ENCODE peak calls at places on chromosomes 1 and 21, in eight cellular contexts. J is mesendoderm; S is PC-3; E is neural progenitor cell; P is right lobe of liver; C is naive thymus-derived CD4-positive, alpha-beta T cell; V is pancreas; H is heart right ventricle. W is an unnamed sample. For H3K4me1 and H3K27me3, the result is how much of the 10 kb centered on the place peaks cover.

GRCh38 chr1:86296305-86297205 is 99.6 kb downstream of the ODF2L start:
- DNase-seq in P (no peak), E (no peak), V (no peak), J (no peak), C (no peak), S (no peak), H (no peak), W (no peak)

GRCh38 chr21:44815852-44816628 is 1.8 kb downstream of the SUMO3 start:
- DNase-seq in S (no peak), J (no peak), E (no peak), H (no peak), V (no peak), C (no peak), P (no peak), W (no peak)

GRCh38 chr1:62288669-62289068 is 30.6 kb downstream of the KANK4 start:
- DNase-seq in V (no peak), P (no peak), H (no peak), S (no peak), E (no peak), C (no peak), J (no peak), W (no peak)

GRCh38 chr1:40564506-40564905 is 33.1 kb downstream of the ZNF684 start:
- DNase-seq in E (no peak), C (no peak), J (no peak), V (no peak), S (no peak), P (no peak), H (no peak), W (no peak)

GRCh38 chr1:54254055-54254454 is 54.1 kb downstream of the MRPL37 start:
- DNase-seq in H (peak), V (no peak), C (no peak), S (peak), E (no peak), P (no peak), J (no peak), W (no peak)

GRCh38 chr1:41353744-41354143 is 7.5 kb upstream of the FOXO6 start:
- DNase-seq in J (no peak), P (peak), C (no peak), H (no peak), E (peak), S (peak), V (peak), W (no peak)

GRCh38 chr1:212344905-212345304 is 59.7 kb downstream of the PPP2R5A start:
- DNase-seq in V (no peak), E (no peak), S (no peak), C (no peak), H (no peak), P (no peak), J (no peak), W (no peak)

GRCh38 chr1:74375376-74375775 is 137.0 kb downstream of the LRRC53 start:
- DNase-seq in S (no peak), J (no peak), V (no peak), C (no peak), H (no peak), P (no peak), E (no peak), W (no peak)

GRCh38 chr1:44489481-44489880 is 84.4 kb downstream of the RNF220 start:
- DNase-seq in J (no peak), H (no peak), P (no peak), E (no peak), C (no peak), V (no peak), S (peak), W (no peak)

GRCh38 chr1:212010004-212010403 is 25.4 kb downstream of the INTS7 start:
- DNase-seq in S (no peak), C (no peak), H (no peak), E (no peak), J (no peak), P (no peak), V (no peak), W (no peak)

GRCh38 chr21:34921151-34921550 is 128.0 kb downstream of the RUNX1 start:
- DNase-seq in P (no peak), H (no peak), E (no peak), S (no peak), C (no peak), J (no peak), V (no peak), W (no peak)

GRCh38 chr1:209937996-209938959 is at the start of gene SYT14:
- DNase-seq in V (peak), C (no peak), H (no peak), P (no peak), E (peak), J (peak), S (peak), W (no peak)

GRCh38 chr1:63779338-63779819 is 5.6 kb downstream of the ROR1 start:
- DNase-seq in H (no peak), V (no peak), E (no peak), C (no peak), S (no peak), P (no peak), J (peak), W (no peak)

GRCh38 chr1:62438163-62438562 is 1.3 kb downstream of the USP1 start:
- DNase-seq in V (no peak), H (no peak), C (peak), S (peak), P (no peak), E (no peak), J (peak), W (no peak)

GRCh38 chr1:51193564-51193963 is 42.5 kb upstream of the RNF11 start:
- DNase-seq in J (no peak), C (no peak), S (no peak), H (no peak), E (no peak), V (no peak), P (no peak), W (no peak)

GRCh38 chr1:230894664-230895063 is 26.3 kb upstream of the C1orf198 start:
- DNase-seq in J (no peak), C (no peak), E (no peak), H (no peak), V (no peak), P (no peak), S (no peak), W (no peak)

GRCh38 chr1:3333903-3334302 is 120.6 kb upstream of the ARHGEF16 start:
- DNase-seq in J (no peak), C (no peak), H (no peak), V (no peak), E (no peak), P (no peak), S (no peak), W (no peak)

GRCh38 chr1:1215881-1216605 is 2.1 kb upstream of the TNFRSF4 start:
- DNase-seq in C (no peak), S (no peak), V (no peak), P (no peak), J (no peak), E (no peak), H (no peak), W (no peak)

GRCh38 chr1:4366091-4366490 is 288.3 kb upstream of the AJAP1 start:
- DNase-seq in C (no peak), H (no peak), J (no peak), P (no peak), S (no peak), E (no peak), V (no peak), W (no peak)

GRCh38 chr21:31616216-31616615 is 43.3 kb upstream of the SOD1 start:
- DNase-seq in E (no peak), H (no peak), J (no peak), V (no peak), P (no peak), S (no peak), C (no peak), W (no peak)

GRCh38 chr1:180192172-180192571 is 37.5 kb downstream of the QSOX1 start:
- DNase-seq in S (no peak), V (no peak), J (no peak), P (no peak), H (no peak), C (no peak), E (no peak), W (no peak)

GRCh38 chr1:246891105-246891504 is 40.6 kb downstream of the AHCTF1 start:
- DNase-seq in C (no peak), J (no peak), H (no peak), P (no peak), V (no peak), S (no peak), E (no peak), W (no peak)

GRCh38 chr21:29182674-29183073 is 52.2 kb downstream of the MAP3K7CL start:
- DNase-seq in C (no peak), J (no peak), E (no peak), H (no peak), S (no peak), P (no peak), V (no peak), W (no peak)

GRCh38 chr1:223717123-223717522 is 4.8 kb downstream of the CAPN2 start:
- DNase-seq in P (no peak), C (no peak), V (no peak), H (no peak), S (no peak), E (no peak), J (peak), W (no peak)

GRCh38 chr1:226655251-226656163 is 83.6 kb downstream of the ITPKB start:
- DNase-seq in E (no peak), J (peak), V (no peak), C (no peak), H (no peak), P (peak), S (no peak), W (no peak)

GRCh38 chr1:226657788-226658537 is 81.1 kb downstream of the ITPKB start:
- DNase-seq in C (no peak), V (no peak), J (no peak), H (no peak), S (no peak), P (no peak), E (no peak), W (no peak)

GRCh38 chr1:226654508-226655124 is 84.5 kb downstream of the ITPKB start:
- DNase-seq in J (no peak), H (no peak), V (no peak), C (no peak), S (no peak), E (no peak), P (peak), W (no peak)

GRCh38 chr1:226656601-226657277 is 82.3 kb downstream of the ITPKB start:
- DNase-seq in S (peak), V (peak), C (peak), H (no peak), P (no peak), J (no peak), E (no peak), W (no peak)

GRCh38 chr1:226656201-226656600 is 82.9 kb downstream of the ITPKB start:
- DNase-seq in V (no peak), H (no peak), P (peak), C (no peak), J (peak), E (no peak), S (no peak), W (no peak)
- H3K4me1 ChIP-seq in V (under half), H (under half), P (under half), C (under half), J (under half), E (half or more), S (under half), W (under half)

GRCh38 chr1:90716243-90716551 is 905 bp downstream of the BARHL2 start:
- DNase-seq in V (no peak), C (no peak), S (no peak), J (no peak), E (peak), H (no peak), P (no peak), W (no peak)
- H3K27me3 ChIP-seq in V (under half), C (under half), S (half or more), J (half or more), E (half or more), H (half or more), P (half or more), W (under half)

DNA sequence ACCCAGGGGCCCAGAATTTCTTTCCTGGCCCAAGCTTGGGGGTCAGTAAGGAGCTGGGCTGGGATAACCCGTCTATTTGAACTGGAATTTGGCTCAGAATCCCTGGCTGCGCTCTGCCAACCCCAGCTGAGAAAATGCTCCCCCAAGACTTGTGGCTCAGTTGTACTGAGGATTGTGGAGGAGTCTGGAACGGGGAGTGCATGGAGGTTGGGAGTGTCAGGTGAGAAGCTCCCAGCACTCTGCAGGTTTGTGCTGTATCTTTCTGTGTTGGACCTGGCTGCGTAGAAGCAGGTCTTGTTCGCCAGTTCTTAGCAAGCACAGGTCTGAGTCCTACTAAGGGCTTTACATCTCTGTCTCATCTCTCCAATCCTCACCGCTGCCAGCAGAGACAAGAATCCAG is 1.6 kb downstream of the TCEA3 start:
- DNase-seq in J (no peak), V (no peak), H (no peak), P (no peak), C (peak), S (no peak), E (no peak), W (no peak)
- H3K4me3 ChIP-seq in J (no peak), V (peak), H (peak), P (peak), C (peak), S (peak), E (no peak), W (no peak)

DNA sequence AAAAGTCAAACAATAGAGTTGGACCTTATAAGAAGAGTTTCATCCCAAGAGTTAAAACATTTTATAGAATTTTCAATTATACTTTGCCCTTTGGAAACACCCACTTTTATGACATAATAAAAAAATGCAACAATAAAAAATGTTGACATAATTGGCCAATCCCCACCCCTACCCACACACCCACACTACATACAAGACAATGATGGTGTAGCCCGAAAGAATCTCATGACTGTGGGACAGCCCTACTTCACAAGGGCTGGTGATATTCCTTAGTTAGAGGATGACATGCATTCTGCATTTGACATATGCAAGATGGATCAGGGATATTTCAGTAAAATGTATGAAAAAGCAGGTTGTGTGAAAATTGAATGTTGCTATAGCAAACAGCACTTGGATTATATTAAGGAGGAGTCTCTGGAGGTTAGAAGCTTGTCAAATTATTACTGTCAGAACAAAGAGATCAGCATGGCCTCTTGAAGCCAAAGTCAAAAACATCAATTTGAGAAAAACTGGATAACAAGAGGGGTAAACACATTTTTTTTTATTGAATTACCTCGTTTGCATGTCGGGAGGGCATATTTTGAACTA is 133.0 kb upstream of the SAMSN1 start:
- DNase-seq in P (no peak), H (no peak), V (no peak), E (no peak), J (no peak), S (no peak), C (no peak), W (no peak)
- H3K4me1 ChIP-seq in P (under half), H (under half), V (under half), E (under half), J (under half), S (under half), C (under half), W (under half)

DNA sequence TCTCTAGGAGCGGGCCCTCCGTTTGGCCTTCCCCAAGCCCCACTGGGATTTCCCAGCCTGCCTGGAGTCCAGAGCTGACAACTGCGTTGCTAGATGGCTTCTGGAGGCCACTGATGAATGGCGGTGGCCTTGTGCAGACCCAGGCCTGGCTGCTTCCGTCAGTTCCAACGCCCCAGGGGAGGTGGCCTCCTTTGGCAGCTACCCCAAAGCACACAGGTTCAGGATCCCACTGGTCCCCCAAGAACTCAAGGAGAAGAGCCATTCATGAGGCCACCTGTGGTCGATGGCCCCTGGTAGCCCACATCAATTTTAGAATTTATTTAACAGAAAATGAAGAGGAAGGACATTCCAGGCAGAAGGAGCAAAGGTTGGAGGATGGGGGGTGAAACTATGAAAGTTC is 85.2 kb downstream of the LACTBL1 start:
- DNase-seq in S (no peak), P (no peak), J (no peak), H (no peak), E (no peak), C (no peak), V (no peak), W (no peak)
- H3K27me3 ChIP-seq in S (under half), P (under half), J (under half), H (under half), E (under half), C (under half), V (under half), W (under half)

DNA sequence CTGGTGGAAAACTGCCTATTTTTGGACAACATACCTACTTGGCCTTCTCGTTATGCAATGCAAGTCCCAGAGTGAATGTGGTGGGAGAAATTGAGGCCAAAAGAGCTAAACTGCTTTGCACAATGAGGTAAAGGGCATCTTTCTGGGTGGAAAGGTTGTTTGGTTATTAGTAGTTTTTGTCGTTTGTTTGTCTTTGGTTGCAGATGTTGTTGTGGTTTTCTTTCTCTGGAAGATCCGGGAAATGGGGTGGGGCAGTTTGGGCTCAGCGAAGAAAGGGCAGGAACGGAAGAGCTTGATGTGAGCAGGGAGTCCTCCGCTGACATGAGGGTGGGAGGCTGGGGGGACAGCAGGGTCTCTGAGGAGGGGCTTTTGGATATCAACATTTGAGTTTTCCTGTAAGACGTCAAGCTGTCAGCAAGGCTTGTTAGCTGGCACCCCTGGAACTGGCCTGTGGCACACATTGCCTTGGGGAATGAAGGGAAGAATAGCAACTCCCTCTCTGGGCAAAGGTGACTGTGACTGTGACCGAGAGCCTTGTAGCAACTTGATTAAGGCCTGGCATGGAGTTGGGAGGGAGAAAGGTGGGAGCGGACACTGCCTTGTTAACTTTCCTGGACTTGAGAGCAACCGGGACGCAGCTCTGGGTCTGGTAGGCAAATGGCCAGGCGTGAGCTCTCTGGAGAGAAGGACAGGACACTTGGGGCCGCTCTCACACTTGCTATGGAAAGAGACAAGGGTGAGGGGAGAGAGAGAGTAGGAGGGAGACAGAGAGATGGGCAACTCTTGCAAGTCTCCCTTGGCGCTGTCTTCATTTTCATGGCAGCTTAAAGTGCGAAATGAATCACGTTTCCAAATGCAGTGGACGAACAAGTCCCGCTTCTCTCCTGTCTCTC is 15.4 kb upstream of the OPRD1 start:
- DNase-seq in S (no peak), C (no peak), V (no peak), J (no peak), E (peak), P (no peak), H (peak), W (no peak)
- H3K4me3 ChIP-seq in S (no peak), C (no peak), V (no peak), J (no peak), E (no peak), P (no peak), H (no peak), W (no peak)

GRCh38 chr1:198122693-198123092 is 34.1 kb upstream of the NEK7 start:
- DNase-seq in V (no peak), H (no peak), J (no peak), S (no peak), C (no peak), E (no peak), P (no peak), W (no peak)
- H3K4me1 ChIP-seq in V (under half), H (under half), J (under half), S (under half), C (under half), E (under half), P (under half), W (under half)

W was measured in HAP-1.